ENCODE peak calls at places on chromosomes 4 and X, in seven cellular contexts. I is left lung, W is esophagus squamous epithelium, Y is right atrium auricular region, Z is DND-41, O is mammary epithelial cell, J is suprapubic skin. B is an unnamed sample. For H3K4me1, the result is how much of the 10 kb centered on the place peaks cover.

GRCh38 chr4:78150465-78150864 is 93.3 kb downstream of the FRAS1 start:
- DNase-seq in W (no peak), O (no peak), J (no peak), Z (no peak), I (no peak), Y (no peak), B (no peak)

GRCh38 chrX:6041630-6042029 is 187.0 kb downstream of the NLGN4X start:
- DNase-seq in I (no peak), J (no peak), W (no peak), Y (no peak), Z (no peak), O (peak), B (no peak)

GRCh38 chrX:30652527-30653414 is 452 bp upstream of the GK start:
- DNase-seq in Z (peak), Y (peak), J (peak), I (peak), W (peak), O (peak), B (peak)

GRCh38 chr4:147547314-147548056 is 66.6 kb downstream of the EDNRA start:
- DNase-seq in J (no peak), O (peak), I (no peak), Z (no peak), W (no peak), Y (no peak), B (no peak)

GRCh38 chr4:99715286-99715685 is 57.7 kb upstream of the C4orf54 start:
- DNase-seq in J (no peak), W (no peak), Y (no peak), Z (no peak), O (peak), I (no peak), B (no peak)

GRCh38 chrX:69113723-69114122 is 51.5 kb downstream of the PJA1 start:
- DNase-seq in I (no peak), Y (no peak), Z (no peak), J (no peak), W (no peak), O (no peak), B (no peak)

GRCh38 chrX:154542723-154543424 is 3.8 kb downstream of the G6PD start:
- DNase-seq in Y (peak), I (peak), Z (peak), J (no peak), O (no peak), W (no peak), B (no peak)

GRCh38 chr4:97498875-97499274 is 644.4 kb downstream of the STPG2 start:
- DNase-seq in I (no peak), Y (no peak), Z (no peak), J (no peak), W (no peak), O (peak), B (no peak)

GRCh38 chrX:29397506-29397905 is 810.3 kb downstream of the IL1RAPL1 start:
- DNase-seq in O (no peak), Y (no peak), J (no peak), Z (no peak), W (no peak), I (no peak), B (no peak)

DNA sequence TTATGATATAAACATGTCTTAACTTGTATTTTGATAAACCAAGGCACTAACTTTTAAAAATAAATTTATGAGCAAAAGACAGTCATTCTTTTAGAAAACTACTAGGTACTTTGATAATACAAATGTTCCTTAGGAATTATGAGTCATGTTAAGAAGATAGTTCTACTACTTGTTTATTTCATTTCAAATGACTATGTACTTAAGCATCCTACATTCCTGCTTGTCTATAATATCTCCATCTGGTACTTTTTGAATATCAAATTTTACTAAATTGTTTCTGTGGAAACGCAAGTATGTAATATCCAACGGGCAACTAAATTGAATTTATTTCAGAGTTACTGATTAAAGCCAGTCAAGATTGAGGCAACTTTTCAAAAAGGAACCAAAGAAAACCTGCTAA is 61.8 kb downstream of the CAMK2D start:
- DNase-seq in Y (no peak), O (peak), J (no peak), W (no peak), Z (no peak), I (no peak), B (no peak)
- H3K4me1 ChIP-seq in Y (under half), O (under half), J (under half), W (under half), Z (under half), I (under half), B (under half)

GRCh38 chr4:180059216-180059881 is 2183.9 kb upstream of the TENM3 start:
- DNase-seq in Z (peak), Y (no peak), W (no peak), J (no peak), I (peak), O (no peak), B (peak)

GRCh38 chr4:180057891-180058643 is 2185.1 kb upstream of the TENM3 start:
- DNase-seq in W (no peak), J (no peak), I (peak), O (peak), Y (no peak), Z (no peak), B (peak)

GRCh38 chr4:180057198-180057821 is 2185.9 kb upstream of the TENM3 start:
- DNase-seq in O (no peak), Z (no peak), I (no peak), Y (no peak), W (no peak), J (no peak), B (peak)

GRCh38 chr4:180060159-180060889 is 2182.9 kb upstream of the TENM3 start:
- DNase-seq in I (no peak), Z (no peak), O (no peak), J (no peak), W (no peak), Y (no peak), B (peak)

GRCh38 chr4:180058731-180059215 is 2184.4 kb upstream of the TENM3 start:
- DNase-seq in Y (no peak), Z (no peak), I (no peak), J (no peak), W (no peak), O (peak), B (peak)
- H3K4me3 ChIP-seq in Y (peak), Z (no peak), I (peak), J (peak), W (peak), O (peak), B (peak)

GRCh38 chrX:12950851-12951589 is 23.9 kb upstream of the TMSB4X start:
- DNase-seq in I (no peak), J (no peak), Y (no peak), O (no peak), Z (peak), W (no peak), B (no peak)
- H3K4me1 ChIP-seq in I (half or more), J (under half), Y (under half), O (under half), Z (half or more), W (under half), B (under half)

DNA sequence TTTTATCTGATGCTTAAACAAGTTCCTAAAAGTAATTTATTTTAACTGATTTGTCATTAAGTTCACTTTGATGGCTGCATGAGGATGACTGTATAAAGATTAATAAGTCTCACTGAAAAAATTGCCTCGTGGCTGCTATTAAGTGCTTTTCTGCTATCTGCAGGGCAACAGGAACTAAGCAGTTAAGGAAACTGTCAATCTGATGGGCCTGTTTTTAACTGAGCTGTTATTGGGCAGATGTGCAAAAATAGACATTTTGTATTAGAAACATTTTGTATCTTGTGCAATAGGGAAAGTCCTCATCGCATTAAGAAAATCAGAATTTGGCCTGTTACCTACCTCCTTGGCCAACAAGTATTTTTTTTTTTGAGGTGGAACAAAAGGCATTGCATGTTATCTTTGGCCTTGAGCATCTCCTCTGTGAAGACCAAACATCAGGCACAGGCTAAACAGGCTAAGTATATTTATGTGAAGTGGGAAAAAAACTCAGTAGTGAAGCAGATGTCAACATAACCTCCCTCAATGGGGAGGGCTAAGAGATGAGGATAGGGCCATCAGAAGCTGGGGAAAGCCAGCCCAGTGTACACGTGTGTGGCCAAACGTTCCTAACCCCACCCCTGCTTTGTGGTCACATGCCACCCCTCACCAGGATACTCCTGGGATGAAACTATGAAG is 102.4 kb downstream of the FNIP2 start:
- DNase-seq in W (no peak), J (no peak), Y (no peak), I (no peak), Z (no peak), O (no peak), B (no peak)
- H3K4me3 ChIP-seq in W (no peak), J (no peak), Y (no peak), I (no peak), Z (no peak), O (no peak), B (no peak)

GRCh38 chr4:165418116-165418515 is 39.3 kb downstream of the CPE start:
- DNase-seq in Z (no peak), J (no peak), O (no peak), I (no peak), W (no peak), Y (no peak), B (no peak)
- H3K4me1 ChIP-seq in Z (under half), J (under half), O (under half), I (under half), W (under half), Y (under half), B (under half)

GRCh38 chr4:5897674-5898073 is 4.8 kb upstream of the CRMP1 start:
- DNase-seq in O (no peak), Y (no peak), W (no peak), I (no peak), Z (no peak), J (no peak), B (no peak)
- H3K4me3 ChIP-seq in O (no peak), Y (no peak), W (no peak), I (no peak), Z (no peak), J (no peak), B (no peak)

GRCh38 chr4:48074657-48075056 is 58.1 kb downstream of the NIPAL1 start:
- DNase-seq in Z (no peak), J (no peak), I (no peak), O (no peak), Y (no peak), W (no peak), B (no peak)
- H3K4me1 ChIP-seq in Z (under half), J (under half), I (under half), O (under half), Y (under half), W (under half), B (under half)

GRCh38 chr4:48777739-48778138 is 2.3 kb downstream of the FRYL start:
- DNase-seq in O (no peak), J (no peak), W (no peak), Z (peak), I (no peak), Y (no peak), B (no peak)
- H3K4me3 ChIP-seq in O (peak), J (peak), W (peak), Z (peak), I (peak), Y (peak), B (peak)

GRCh38 chrX:19863237-19864223 is 23.9 kb downstream of the SH3KBP1 start:
- DNase-seq in Z (no peak), I (peak), Y (no peak), W (no peak), O (no peak), J (no peak), B (no peak)

GRCh38 chrX:19866626-19867410 is 20.6 kb downstream of the SH3KBP1 start:
- DNase-seq in I (no peak), W (no peak), Z (peak), J (no peak), O (no peak), Y (no peak), B (no peak)

GRCh38 chrX:19862634-19863236 is 24.7 kb downstream of the SH3KBP1 start:
- DNase-seq in Z (no peak), Y (no peak), W (no peak), I (no peak), O (no peak), J (no peak), B (no peak)

GRCh38 chrX:19865567-19866363 is 21.6 kb downstream of the SH3KBP1 start:
- DNase-seq in O (no peak), Z (peak), J (no peak), I (no peak), W (no peak), Y (no peak), B (no peak)

GRCh38 chrX:19864736-19865135 is 22.7 kb downstream of the SH3KBP1 start:
- DNase-seq in J (no peak), W (no peak), I (peak), Z (no peak), Y (no peak), O (no peak), B (no peak)
- H3K4me1 ChIP-seq in J (under half), W (under half), I (half or more), Z (half or more), Y (under half), O (under half), B (under half)

GRCh38 chr4:151641167-151641566 is 119.6 kb downstream of the GATB start:
- DNase-seq in W (no peak), I (no peak), Z (no peak), O (peak), Y (no peak), J (no peak), B (no peak)

GRCh38 chr4:151641983-151642382 is 118.8 kb downstream of the GATB start:
- DNase-seq in I (no peak), Z (no peak), W (no peak), Y (no peak), O (no peak), J (no peak), B (no peak)

GRCh38 chr4:151643564-151643963 is 117.2 kb downstream of the GATB start:
- DNase-seq in I (no peak), J (no peak), Z (no peak), W (no peak), O (no peak), Y (no peak), B (no peak)

GRCh38 chr4:151646322-151646721 is 114.5 kb downstream of the GATB start:
- DNase-seq in I (no peak), J (no peak), O (no peak), Y (no peak), W (no peak), Z (no peak), B (no peak)

DNA sequence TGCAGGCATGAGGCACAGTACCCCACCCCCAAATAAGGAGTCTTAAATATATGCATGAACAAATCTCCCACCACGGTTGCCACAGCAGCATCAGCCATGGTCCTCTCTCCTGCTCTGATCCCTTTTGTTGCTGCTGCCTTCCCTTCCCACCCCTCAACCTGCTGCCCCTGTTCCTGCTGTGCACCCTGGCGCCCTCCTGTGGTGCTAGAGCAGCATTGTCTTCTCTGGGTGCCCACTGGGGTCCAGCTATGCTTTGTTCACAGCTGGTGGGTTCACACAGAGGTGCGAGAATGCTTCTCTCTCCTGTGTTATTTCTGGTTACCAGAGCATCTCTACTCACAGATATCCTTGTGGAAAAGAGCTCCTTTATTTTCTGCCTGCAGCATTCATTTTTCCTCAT is 116.2 kb downstream of the GATB start:
- DNase-seq in I (no peak), W (no peak), Z (peak), Y (no peak), O (no peak), J (no peak), B (peak)
- H3K4me3 ChIP-seq in I (no peak), W (no peak), Z (no peak), Y (no peak), O (no peak), J (no peak), B (no peak)